ENCODE peak calls at places on chromosomes 2 and 18, in nine cellular contexts. S, R, V, U, G, D, X, F and Q are unnamed samples.

GRCh38 chr2:24576617-24577016 is 85.6 kb downstream of the NCOA1 start:
- DNase-seq in S (no peak), R (no peak), V (no peak), U (no peak), G (no peak), D (peak; percentile 26), X (no peak), F (no peak), Q (no peak)

GRCh38 chr2:109129356-109129920 is 433 bp downstream of the SH3RF3 start:
- DNase-seq in S (no peak), R (no peak), V (no peak), U (no peak), G (peak; percentile 25), D (peak; percentile 50), X (peak; percentile 41), F (no peak), Q (no peak)

GRCh38 chr2:26696352-26696816 is 3.9 kb downstream of the KCNK3 start:
- DNase-seq in S (peak; percentile 94), R (no peak), V (peak; percentile 100), U (no peak), G (no peak), D (no peak), X (peak; percentile 93), F (no peak), Q (no peak)

GRCh38 chr2:17057109-17058017 is 391.7 kb upstream of the CYRIA start:
- DNase-seq in S (no peak), R (no peak), V (peak; percentile 2), U (no peak), G (no peak), D (no peak), X (no peak), F (no peak), Q (no peak)

GRCh38 chr2:138874251-138874650 is 94.1 kb upstream of the NXPH2 start:
- DNase-seq in S (no peak), R (no peak), V (no peak), U (no peak), G (no peak), D (no peak), X (no peak), F (no peak), Q (no peak)

GRCh38 chr2:46648141-46648742 is 168.9 kb downstream of the TMEM247 start:
- DNase-seq in S (peak; percentile 53), R (no peak), V (no peak), U (no peak), G (no peak), D (no peak), X (peak; percentile 75), F (no peak), Q (no peak)

GRCh38 chr2:59297829-59298228 is 1056.7 kb upstream of the FANCL start:
- DNase-seq in S (no peak), R (no peak), V (no peak), U (no peak), G (no peak), D (no peak), X (no peak), F (no peak), Q (no peak)

GRCh38 chr18:23133860-23134779 is 1.2 kb upstream of the CABLES1 start:
- DNase-seq in S (no peak), R (peak; percentile 28), V (peak; percentile 57), U (no peak), G (peak; percentile 73), D (peak; percentile 56), X (peak; percentile 71), F (peak; percentile 63), Q (peak; percentile 77)